ENCODE peak calls at places on chromosome 6, in seven cellular contexts. B is body of pancreas; N is effector memory CD4-positive, alpha-beta T cell; C is SJCRH30; F is upper lobe of right lung; W is tibial artery; A is ascending aorta. L is an unnamed sample.

GRCh38 chr6:36755435-36756348 is 58.1 kb downstream of the RAB44 start:
- DNase-seq in C (no peak), A (no peak), W (no peak), F (no peak), B (peak; percentile 25), N (peak; percentile 82), L (no peak)

GRCh38 chr6:100461273-100461919 is 3.3 kb downstream of the SIM1 start:
- DNase-seq in F (no peak), C (peak; percentile 90), A (no peak), B (no peak), W (no peak), N (no peak), L (no peak)

GRCh38 chr6:137033828-137034227 is 10.9 kb downstream of the IL20RA start:
- DNase-seq in W (no peak), C (peak; percentile 24), A (no peak), B (no peak), N (peak; percentile 35), F (no peak), L (no peak)

GRCh38 chr6:72564231-72564630 is 57.6 kb upstream of the KCNQ5 start:
- DNase-seq in A (no peak), B (no peak), F (no peak), W (no peak), N (no peak), C (no peak), L (no peak)

GRCh38 chr6:75794954-75795739 is 46.1 kb downstream of the MYO6 start:
- DNase-seq in F (no peak), B (no peak), C (no peak), N (no peak), W (no peak), A (no peak), L (no peak)

GRCh38 chr6:32475392-32476206 is 35.9 kb downstream of the HLA-DRA start:
- DNase-seq in F (no peak), N (no peak), B (no peak), C (no peak), A (no peak), W (no peak), L (no peak)

GRCh38 chr6:89611666-89612065 is 26.9 kb downstream of the LYRM2 start:
- DNase-seq in B (no peak), W (no peak), N (no peak), A (no peak), F (no peak), C (no peak), L (no peak)

GRCh38 chr6:25279748-25280616 is 808 bp downstream of the CARMIL1 start:
- DNase-seq in C (no peak), A (no peak), W (no peak), F (peak; percentile 70), N (no peak), B (peak; percentile 31), L (no peak)

GRCh38 chr6:2510341-2510740 is 240.4 kb downstream of the MYLK4 start:
- DNase-seq in C (no peak), N (no peak), F (no peak), W (no peak), B (no peak), A (no peak), L (no peak)

GRCh38 chr6:159935633-159936032 is 33.2 kb upstream of the IGF2R start:
- DNase-seq in F (no peak), B (no peak), C (no peak), N (no peak), A (no peak), W (no peak), L (no peak)

GRCh38 chr6:150233797-150234399 is 91.1 kb downstream of the PPP1R14C start:
- DNase-seq in F (no peak), W (no peak), B (no peak), N (no peak), A (no peak), C (no peak), L (no peak)

GRCh38 chr6:3735029-3735605 is 16.4 kb downstream of the PXDC1 start:
- DNase-seq in C (no peak), N (no peak), F (no peak), A (no peak), W (no peak), B (no peak), L (no peak)

GRCh38 chr6:135972120-135972519 is 120.6 kb downstream of the PDE7B start:
- DNase-seq in C (no peak), N (no peak), A (no peak), F (no peak), B (no peak), W (no peak), L (no peak)

GRCh38 chr6:41560440-41561192 is 14.4 kb downstream of the FOXP4 start:
- DNase-seq in B (peak; percentile 83), C (no peak), F (no peak), N (peak; percentile 92), W (no peak), A (no peak), L (no peak)

GRCh38 chr6:168072730-168073129 is 6.3 kb downstream of the FRMD1 start:
- DNase-seq in W (no peak), A (no peak), C (no peak), B (no peak), N (no peak), F (no peak), L (no peak)

GRCh38 chr6:168073937-168074730 is 4.9 kb downstream of the FRMD1 start:
- DNase-seq in W (no peak), N (no peak), C (no peak), F (no peak), B (no peak), A (no peak), L (no peak)

GRCh38 chr6:168072266-168072665 is 6.7 kb downstream of the FRMD1 start:
- DNase-seq in A (no peak), W (no peak), N (no peak), F (no peak), B (no peak), C (no peak), L (no peak)

GRCh38 chr6:168075787-168076202 is 3.2 kb downstream of the FRMD1 start:
- DNase-seq in N (no peak), B (no peak), F (no peak), W (no peak), A (no peak), C (no peak), L (no peak)

DNA sequence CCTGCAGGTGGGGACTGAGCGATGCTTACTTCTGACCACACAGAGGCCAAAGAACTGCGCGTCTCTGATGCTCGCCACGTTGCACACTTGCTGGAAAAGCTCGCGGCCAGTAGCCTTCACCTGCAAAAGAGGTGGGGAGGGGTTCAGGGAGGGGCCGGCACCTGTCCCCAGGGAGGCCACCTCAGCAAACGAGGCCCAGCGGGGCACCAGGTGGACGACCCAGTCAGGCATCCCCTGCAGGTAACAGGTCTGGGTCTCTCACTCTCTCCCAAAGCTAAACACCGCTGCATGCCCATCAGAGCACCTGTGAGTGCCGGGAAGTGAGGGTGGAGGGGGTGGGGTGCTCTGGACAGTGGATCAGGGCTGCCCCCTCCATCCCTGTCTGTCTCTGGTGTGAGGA is 3.8 kb downstream of the FRMD1 start:
- DNase-seq in N (no peak), W (no peak), F (no peak), B (no peak), C (no peak), A (no peak), L (no peak)
- H3K9me3 ChIP-seq in N (no peaks in the 10 kb centered on the region), W (no peaks in the 10 kb centered on the region), F (no peaks in the 10 kb centered on the region), B (no peaks in the 10 kb centered on the region), C (no peaks in the 10 kb centered on the region), A (no peaks in the 10 kb centered on the region), L (no peaks in the 10 kb centered on the region)

DNA sequence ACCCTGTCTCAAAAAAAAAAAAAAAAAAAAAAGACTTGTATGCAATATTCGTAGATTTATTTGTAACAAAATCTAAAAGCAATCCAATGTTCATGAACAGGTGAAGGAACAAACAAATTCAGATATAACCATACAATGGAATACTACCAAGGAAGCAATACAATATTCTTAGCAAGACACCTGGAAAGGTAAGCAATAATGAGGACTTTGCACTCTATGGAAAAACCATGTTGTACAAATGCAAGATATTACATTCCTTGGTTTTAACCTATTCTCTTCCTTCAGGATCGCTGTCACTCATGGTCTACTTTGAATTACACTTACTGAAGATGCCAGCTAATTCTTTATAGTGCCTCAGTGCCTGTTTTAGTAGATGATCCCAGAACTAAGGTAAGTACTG is 14.7 kb upstream of the ADGRF1 start:
- DNase-seq in N (no peak), W (no peak), B (no peak), F (no peak), A (no peak), C (no peak), L (no peak)
- H3K27ac ChIP-seq in N (no peak overlapping the region), W (no peak overlapping the region), B (no peak overlapping the region), F (no peak overlapping the region), A (no peak overlapping the region), C (no peak overlapping the region), L (no peak overlapping the region)

GRCh38 chr6:166560222-166560621 is 26.3 kb downstream of the RAMACL start:
- DNase-seq in C (no peak), W (no peak), F (no peak), A (no peak), B (no peak), N (no peak), L (no peak)

GRCh38 chr6:166556871-166557322 is 29.6 kb downstream of the RAMACL start:
- DNase-seq in N (no peak), W (peak; percentile 91), A (peak; percentile 96), C (peak; percentile 87), B (peak; percentile 95), F (peak; percentile 94), L (no peak)

GRCh38 chr6:166559211-166559610 is 27.3 kb downstream of the RAMACL start:
- DNase-seq in C (no peak), B (no peak), F (no peak), N (no peak), A (no peak), W (no peak), L (no peak)

GRCh38 chr6:166559662-166560061 is 26.8 kb downstream of the RAMACL start:
- DNase-seq in A (no peak), F (no peak), N (no peak), B (no peak), C (no peak), W (no peak), L (no peak)

DNA sequence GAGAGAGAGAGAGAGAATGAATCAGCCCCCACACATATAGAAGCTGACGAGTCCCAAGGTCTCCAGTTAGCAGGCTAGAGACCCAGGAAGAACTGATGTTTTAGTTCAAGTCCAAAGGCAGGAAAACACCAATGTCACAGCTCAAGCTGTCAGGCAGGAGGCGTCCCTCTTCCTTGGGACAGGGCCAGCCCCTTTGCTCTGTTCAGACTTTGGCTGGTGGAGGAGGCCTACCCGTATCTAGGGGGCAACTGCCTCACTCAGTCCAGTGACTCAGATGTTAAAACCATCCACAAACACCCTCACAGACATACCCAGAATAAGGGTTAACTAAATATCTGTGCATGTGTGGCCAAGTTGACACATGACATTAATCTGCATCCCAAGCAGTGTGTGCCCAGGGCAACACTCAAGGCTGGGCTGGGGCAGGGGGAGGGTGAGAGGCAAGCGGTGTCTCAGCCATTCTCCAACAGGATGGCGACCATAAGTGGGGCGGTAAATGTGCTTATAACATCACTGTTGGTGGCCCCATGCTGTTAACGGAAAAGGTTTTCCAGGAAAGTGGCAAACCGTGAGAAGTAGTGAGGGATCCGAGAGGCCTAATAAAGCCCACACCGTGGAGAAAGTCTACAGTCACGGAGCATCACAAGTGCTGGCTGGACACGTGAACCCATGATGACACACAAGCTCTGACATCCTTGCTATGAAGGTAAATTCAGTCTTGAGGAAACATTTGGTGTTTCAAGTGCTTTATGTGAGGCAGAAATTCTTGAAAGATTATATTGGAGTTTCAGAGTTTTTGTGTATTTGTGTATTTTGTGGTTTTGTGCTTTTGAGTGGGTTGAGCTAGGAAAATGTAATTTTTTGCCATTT is 28.1 kb downstream of the RAMACL start:
- DNase-seq in A (no peak), N (no peak), C (no peak), B (no peak), W (no peak), F (no peak), L (no peak)
- H3K4me1 ChIP-seq in A (peaks cover 13% of the 10 kb centered on the region), N (no peaks in the 10 kb centered on the region), C (peaks cover 6% of the 10 kb centered on the region), B (peaks cover 23% of the 10 kb centered on the region), W (no peaks in the 10 kb centered on the region), F (peaks cover 32% of the 10 kb centered on the region), L (peaks cover 6% of the 10 kb centered on the region)

GRCh38 chr6:165321555-165322145 is 12.2 kb upstream of the C6orf118 start:
- DNase-seq in B (no peak), N (no peak), C (no peak), F (no peak), A (no peak), W (no peak), L (no peak)
- H3K9me3 ChIP-seq in B (peaks cover 4% of the 10 kb centered on the region), N (peaks cover 4% of the 10 kb centered on the region), C (peaks cover 8% of the 10 kb centered on the region), F (no peaks in the 10 kb centered on the region), A (no peaks in the 10 kb centered on the region), W (no peaks in the 10 kb centered on the region), L (no peaks in the 10 kb centered on the region)